ENCODE peak calls at places on chromosomes 16 and 17, in four cellular contexts. One of them, this sample, is unnamed.

GRCh38 chr16:88375236-88376052 is 7.3 kb upstream of the ZNF469 start:
- DNase-seq in foreskin fibroblast: no peak
- DNase-seq in brain microvascular endothelial cell: no peak
- DNase-seq in GM20000: no peak
- DNase-seq in this sample: no peak

GRCh38 chr16:8641671-8642070 is 20.2 kb downstream of the METTL22 start:
- DNase-seq in foreskin fibroblast: no peak
- DNase-seq in GM20000: no peak
- DNase-seq in brain microvascular endothelial cell: no peak
- DNase-seq in this sample: no peak

GRCh38 chr16:85557083-85557975 is 55.8 kb upstream of the GSE1 start:
- DNase-seq in GM20000: peak; percentile 67
- DNase-seq in brain microvascular endothelial cell: no peak
- DNase-seq in foreskin fibroblast: no peak
- DNase-seq in this sample: peak; percentile 73

GRCh38 chr16:53055603-53056527 is 1.1 kb downstream of the CHD9 start:
- DNase-seq in foreskin fibroblast: peak; percentile 59
- DNase-seq in GM20000: no peak
- DNase-seq in brain microvascular endothelial cell: peak; percentile 82
- DNase-seq in this sample: peak; percentile 18

GRCh38 chr17:75806822-75807500 is 22.4 kb downstream of the UNK start:
- DNase-seq in GM20000: no peak
- DNase-seq in brain microvascular endothelial cell: no peak
- DNase-seq in foreskin fibroblast: no peak
- DNase-seq in this sample: no peak

GRCh38 chr16:59236804-59237463 is 502.8 kb upstream of the GOT2 start:
- DNase-seq in brain microvascular endothelial cell: no peak
- DNase-seq in foreskin fibroblast: no peak
- DNase-seq in GM20000: no peak
- DNase-seq in this sample: no peak

GRCh38 chr17:47896672-47897490 is 845 bp downstream of the SP2 start:
- DNase-seq in brain microvascular endothelial cell: no peak
- DNase-seq in GM20000: no peak
- DNase-seq in foreskin fibroblast: no peak
- DNase-seq in this sample: no peak

GRCh38 chr17:19812407-19812806 is 55.3 kb downstream of the ULK2 start:
- DNase-seq in foreskin fibroblast: peak; percentile 26
- DNase-seq in brain microvascular endothelial cell: no peak
- DNase-seq in GM20000: no peak
- DNase-seq in this sample: peak; percentile 6

GRCh38 chr16:16861546-16861945 is 482.6 kb downstream of the NPIPA7 start:
- DNase-seq in GM20000: peak; percentile 68
- DNase-seq in foreskin fibroblast: peak; percentile 5
- DNase-seq in brain microvascular endothelial cell: peak; percentile 5
- DNase-seq in this sample: peak; percentile 66

GRCh38 chr17:31061678-31062077 is 33.1 kb upstream of the NF1 start:
- DNase-seq in foreskin fibroblast: no peak
- DNase-seq in brain microvascular endothelial cell: no peak
- DNase-seq in GM20000: no peak
- DNase-seq in this sample: peak; percentile 40

GRCh38 chr16:67117716-67118115 is 8.0 kb downstream of the PHAF1 start:
- DNase-seq in brain microvascular endothelial cell: no peak
- DNase-seq in foreskin fibroblast: no peak
- DNase-seq in GM20000: no peak
- DNase-seq in this sample: no peak

GRCh38 chr17:79620207-79621038 is 9.6 kb upstream of the RBFOX3 start:
- DNase-seq in GM20000: no peak
- DNase-seq in foreskin fibroblast: no peak
- DNase-seq in brain microvascular endothelial cell: no peak
- DNase-seq in this sample: no peak

GRCh38 chr17:5557485-5557884 is 26.8 kb downstream of the NLRP1 start:
- DNase-seq in brain microvascular endothelial cell: peak; percentile 16
- DNase-seq in foreskin fibroblast: peak; percentile 69
- DNase-seq in GM20000: no peak
- DNase-seq in this sample: no peak

GRCh38 chr16:23082161-23082788 is 67.0 kb downstream of the USP31 start:
- DNase-seq in GM20000: no peak
- DNase-seq in foreskin fibroblast: no peak
- DNase-seq in brain microvascular endothelial cell: no peak
- DNase-seq in this sample: no peak

GRCh38 chr17:5513610-5514009 is 27.2 kb downstream of the MIS12 start:
- DNase-seq in GM20000: no peak
- DNase-seq in brain microvascular endothelial cell: no peak
- DNase-seq in foreskin fibroblast: no peak
- DNase-seq in this sample: peak; percentile 32

GRCh38 chr16:11396241-11397048 is 51.2 kb downstream of the RMI2 start:
- DNase-seq in foreskin fibroblast: peak; percentile 50
- DNase-seq in GM20000: peak; percentile 89
- DNase-seq in brain microvascular endothelial cell: peak; percentile 49
- DNase-seq in this sample: peak; percentile 72

GRCh38 chr16:74455619-74456289 is 34.5 kb upstream of the CLEC18B start:
- DNase-seq in GM20000: no peak
- DNase-seq in foreskin fibroblast: peak; percentile 20
- DNase-seq in brain microvascular endothelial cell: peak; percentile 48
- DNase-seq in this sample: no peak

GRCh38 chr17:59361386-59361785 is 29.9 kb downstream of the YPEL2 start:
- DNase-seq in brain microvascular endothelial cell: peak; percentile 94
- DNase-seq in GM20000: no peak
- DNase-seq in foreskin fibroblast: peak; percentile 93
- DNase-seq in this sample: peak; percentile 59

GRCh38 chr16:56662357-56663354 is 4.9 kb downstream of the MT1F start:
- DNase-seq in GM20000: no peak
- DNase-seq in foreskin fibroblast: no peak
- DNase-seq in brain microvascular endothelial cell: no peak
- DNase-seq in this sample: peak; percentile 64

GRCh38 chr16:17211797-17212196 is 259.0 kb downstream of the XYLT1 start:
- DNase-seq in foreskin fibroblast: no peak
- DNase-seq in GM20000: no peak
- DNase-seq in brain microvascular endothelial cell: no peak
- DNase-seq in this sample: peak; percentile 68

GRCh38 chr16:4270595-4270994 is 2.2 kb downstream of the TFAP4 start:
- DNase-seq in foreskin fibroblast: no peak
- DNase-seq in brain microvascular endothelial cell: no peak
- DNase-seq in GM20000: no peak
- DNase-seq in this sample: peak; percentile 22

GRCh38 chr17:44324092-44324570 is 492 bp downstream of the SLC25A39 start:
- DNase-seq in brain microvascular endothelial cell: no peak
- DNase-seq in GM20000: peak; percentile 44
- DNase-seq in foreskin fibroblast: no peak
- DNase-seq in this sample: no peak

GRCh38 chr17:13272296-13272695 is 254.5 kb upstream of the ELAC2 start:
- DNase-seq in GM20000: no peak
- DNase-seq in foreskin fibroblast: no peak
- DNase-seq in brain microvascular endothelial cell: no peak
- DNase-seq in this sample: no peak

DNA sequence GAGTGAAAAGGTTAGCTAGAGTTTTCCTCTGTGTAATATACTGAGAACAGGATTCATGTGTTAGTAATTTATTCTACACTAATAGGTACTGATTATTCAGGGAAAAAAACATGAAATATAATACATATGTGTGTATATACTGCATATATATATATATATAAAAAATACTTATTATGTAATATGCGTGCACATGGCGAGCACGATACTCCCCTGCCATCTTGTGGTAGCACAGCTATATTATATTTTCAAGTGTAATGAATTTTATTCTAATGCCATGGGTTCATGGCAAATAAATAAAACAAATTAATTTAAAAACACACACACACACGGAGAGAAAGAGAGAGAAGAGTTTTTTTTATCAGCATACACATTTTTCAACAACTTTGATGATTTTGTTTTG is 460.6 kb downstream of the KCNJ2 start:
- DNase-seq in foreskin fibroblast: no peak
- DNase-seq in brain microvascular endothelial cell: no peak
- DNase-seq in GM20000: no peak
- DNase-seq in this sample: peak; percentile 4
- TF ChIP-seq CTCF in foreskin fibroblast: no peak
- TF ChIP-seq CTCF in brain microvascular endothelial cell: peak; percentile 41
- TF ChIP-seq CTCF in GM20000: no peak
- TF ChIP-seq CTCF in this sample: no peak

DNA sequence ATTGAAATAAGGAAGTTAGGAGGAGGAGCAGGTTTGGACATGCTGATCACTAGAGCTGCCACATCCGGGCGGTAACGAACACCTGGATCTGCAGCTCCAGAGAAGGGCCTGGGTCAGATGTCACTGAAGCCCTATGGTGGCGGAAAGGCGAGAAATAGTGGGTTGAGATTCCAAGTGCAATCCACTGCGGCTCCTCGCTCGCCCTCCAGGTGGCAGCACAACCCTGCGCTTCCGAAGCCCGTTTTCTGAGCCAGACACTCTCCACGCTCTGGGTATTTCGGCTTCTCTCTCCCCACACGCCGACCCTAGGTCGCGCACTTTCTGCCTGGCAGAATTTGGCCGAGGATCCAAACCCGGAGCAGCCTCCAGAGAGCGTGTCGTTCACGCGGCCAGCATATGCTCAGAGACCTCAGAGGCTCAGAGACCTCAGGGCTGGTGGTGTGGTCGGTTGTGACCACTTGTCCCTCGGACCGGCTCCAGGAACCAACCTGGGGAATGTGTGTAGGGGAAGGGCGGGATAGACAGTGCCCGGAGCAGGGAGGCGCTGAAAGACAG is 922 bp upstream of the SLC2A4 start:
- DNase-seq in brain microvascular endothelial cell: peak; percentile 66
- DNase-seq in GM20000: peak; percentile 91
- DNase-seq in foreskin fibroblast: peak; percentile 64
- DNase-seq in this sample: peak; percentile 92
- TF ChIP-seq CTCF in brain microvascular endothelial cell: peak; percentile 95
- TF ChIP-seq CTCF in GM20000: peak; percentile 88
- TF ChIP-seq CTCF in foreskin fibroblast: peak; percentile 94
- TF ChIP-seq CTCF in this sample: peak; percentile 79

GRCh38 chr17:57108656-57109392 is 23.8 kb downstream of the AKAP1 start:
- DNase-seq in brain microvascular endothelial cell: no peak
- DNase-seq in GM20000: no peak
- DNase-seq in foreskin fibroblast: no peak
- DNase-seq in this sample: no peak

GRCh38 chr17:57106836-57107497 is 21.9 kb downstream of the AKAP1 start:
- DNase-seq in foreskin fibroblast: no peak
- DNase-seq in GM20000: no peak
- DNase-seq in brain microvascular endothelial cell: no peak
- DNase-seq in this sample: no peak

GRCh38 chr17:57104461-57105175 is 19.6 kb downstream of the AKAP1 start:
- DNase-seq in GM20000: no peak
- DNase-seq in brain microvascular endothelial cell: no peak
- DNase-seq in foreskin fibroblast: peak; percentile 65
- DNase-seq in this sample: no peak

GRCh38 chr17:57107498-57108101 is 22.6 kb downstream of the AKAP1 start:
- DNase-seq in foreskin fibroblast: peak; percentile 18
- DNase-seq in GM20000: no peak
- DNase-seq in brain microvascular endothelial cell: no peak
- DNase-seq in this sample: no peak

GRCh38 chr17:57106107-57106835 is 21.2 kb downstream of the AKAP1 start:
- DNase-seq in GM20000: no peak
- DNase-seq in foreskin fibroblast: no peak
- DNase-seq in brain microvascular endothelial cell: no peak
- DNase-seq in this sample: no peak
- TF ChIP-seq CTCF in GM20000: no peak
- TF ChIP-seq CTCF in foreskin fibroblast: no peak
- TF ChIP-seq CTCF in brain microvascular endothelial cell: peak; percentile 58
- TF ChIP-seq CTCF in this sample: no peak

GRCh38 chr17:49708515-49709161 is 874 bp upstream of the SLC35B1 start:
- DNase-seq in foreskin fibroblast: no peak
- DNase-seq in GM20000: no peak
- DNase-seq in brain microvascular endothelial cell: no peak
- DNase-seq in this sample: no peak
- TF ChIP-seq CTCF in foreskin fibroblast: no peak
- TF ChIP-seq CTCF in GM20000: no peak
- TF ChIP-seq CTCF in brain microvascular endothelial cell: peak; percentile 4
- TF ChIP-seq CTCF in this sample: no peak

DNA sequence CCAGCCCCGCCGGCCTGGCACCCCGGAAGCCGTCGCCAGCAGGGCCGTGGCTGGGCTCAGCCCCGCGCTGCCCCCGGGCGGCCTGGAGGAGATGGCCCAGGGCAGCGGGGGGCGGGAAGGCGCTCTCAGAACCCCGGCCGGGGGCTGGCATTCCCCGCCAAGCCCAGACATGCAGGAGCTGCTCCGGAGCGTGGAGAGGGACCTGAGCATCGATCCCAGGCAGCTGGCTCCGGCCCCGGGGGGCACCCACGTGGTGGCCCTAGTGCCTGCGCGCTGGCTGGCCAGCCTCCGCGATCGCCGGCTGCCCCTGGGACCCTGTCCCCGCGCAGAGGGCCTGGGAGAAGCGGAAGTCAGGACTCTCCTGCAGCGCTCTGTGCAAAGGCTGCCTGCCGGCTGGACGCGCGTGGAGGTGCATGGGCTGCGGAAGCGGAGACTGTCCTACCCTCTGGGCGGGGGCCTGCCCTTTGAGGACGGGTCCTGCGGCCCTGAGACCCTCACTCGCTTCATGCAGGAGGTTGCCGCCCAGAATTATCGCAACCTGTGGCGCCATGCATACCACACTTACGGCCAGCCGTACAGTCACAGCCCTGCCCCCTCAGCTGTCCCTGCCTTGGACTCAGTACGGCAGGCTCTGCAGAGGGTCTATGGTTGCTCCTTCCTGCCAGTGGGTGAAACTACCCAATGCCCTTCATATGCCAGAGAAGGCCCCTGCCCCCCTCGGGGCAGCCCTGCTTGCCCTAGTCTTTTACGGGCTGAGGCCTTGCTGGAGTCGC is 551 bp downstream of the WDR81 start:
- DNase-seq in GM20000: no peak
- DNase-seq in brain microvascular endothelial cell: no peak
- DNase-seq in foreskin fibroblast: no peak
- DNase-seq in this sample: no peak
- TF ChIP-seq CTCF in GM20000: no peak
- TF ChIP-seq CTCF in brain microvascular endothelial cell: no peak
- TF ChIP-seq CTCF in foreskin fibroblast: no peak
- TF ChIP-seq CTCF in this sample: no peak

GRCh38 chr17:65556014-65556909 is 5.2 kb downstream of the AXIN2 start:
- DNase-seq in GM20000: peak; percentile 76
- DNase-seq in brain microvascular endothelial cell: peak; percentile 52
- DNase-seq in foreskin fibroblast: peak; percentile 46
- DNase-seq in this sample: peak; percentile 94

GRCh38 chr17:65553646-65554567 is 7.5 kb downstream of the AXIN2 start:
- DNase-seq in GM20000: no peak
- DNase-seq in brain microvascular endothelial cell: no peak
- DNase-seq in foreskin fibroblast: no peak
- DNase-seq in this sample: no peak

GRCh38 chr17:65553009-65553645 is 8.3 kb downstream of the AXIN2 start:
- DNase-seq in brain microvascular endothelial cell: peak; percentile 28
- DNase-seq in foreskin fibroblast: peak; percentile 68
- DNase-seq in GM20000: no peak
- DNase-seq in this sample: no peak

GRCh38 chr17:65556910-65557348 is 4.5 kb downstream of the AXIN2 start:
- DNase-seq in foreskin fibroblast: no peak
- DNase-seq in GM20000: no peak
- DNase-seq in brain microvascular endothelial cell: no peak
- DNase-seq in this sample: no peak

GRCh38 chr17:65554568-65555223 is 6.8 kb downstream of the AXIN2 start:
- DNase-seq in foreskin fibroblast: no peak
- DNase-seq in GM20000: no peak
- DNase-seq in brain microvascular endothelial cell: peak; percentile 3
- DNase-seq in this sample: no peak
- TF ChIP-seq CTCF in foreskin fibroblast: peak; percentile 33
- TF ChIP-seq CTCF in GM20000: no peak
- TF ChIP-seq CTCF in brain microvascular endothelial cell: peak; percentile 40
- TF ChIP-seq CTCF in this sample: no peak

This sample was measured in activated CD8-positive, alpha-beta T cell treated with anti-CD3 and anti-CD28 coated beads for 36 hours.